ENCODE peak calls at places on chromosome 9, in eight cellular contexts. B is astrocyte of the spinal cord; M is naive thymus-derived CD4-positive, alpha-beta T cell; V is upper lobe of right lung; X is CD4-positive, alpha-beta T cell; C is NCI-H2081; L is Caco-2; Z is right atrium auricular region. G is an unnamed sample.

GRCh38 chr9:126472931-126473330 is 140.8 kb upstream of the LMX1B start:
- DNase-seq in M (no peak), X (no peak), L (no peak), C (no peak), Z (no peak), B (no peak), V (no peak), G (no peak)

GRCh38 chr9:2469681-2470141 is 151.9 kb upstream of the VLDLR start:
- DNase-seq in C (no peak), B (peak), Z (no peak), V (no peak), L (peak), X (no peak), M (no peak), G (no peak)

GRCh38 chr9:123326662-123327093 is 29.3 kb upstream of the CRB2 start:
- DNase-seq in Z (no peak), M (no peak), V (no peak), L (no peak), B (peak), C (no peak), X (no peak), G (no peak)

GRCh38 chr9:84970432-84970831 is 300.9 kb downstream of the NTRK2 start:
- DNase-seq in M (no peak), X (no peak), L (no peak), Z (no peak), B (peak), C (no peak), V (no peak), G (no peak)

GRCh38 chr9:109640232-109641078 is 139.5 kb upstream of the PALM2AKAP2 start:
- DNase-seq in Z (no peak), V (peak), B (peak), L (no peak), X (no peak), C (peak), M (no peak), G (peak)

GRCh38 chr9:115118471-115119156 is 657 bp upstream of the TNC start:
- DNase-seq in X (no peak), L (peak), Z (peak), B (peak), M (no peak), C (peak), V (peak), G (peak)

GRCh38 chr9:110623462-110624025 is 44.0 kb upstream of the SVEP1 start:
- DNase-seq in C (peak), B (peak), X (no peak), L (no peak), V (no peak), Z (no peak), M (peak), G (peak)

GRCh38 chr9:129726322-129727160 is 26.3 kb downstream of the PTGES start:
- DNase-seq in Z (peak), V (peak), C (peak), M (peak), L (peak), X (peak), B (peak), G (peak)

GRCh38 chr9:69466151-69466550 is 141.1 kb downstream of the ENTREP1 start:
- DNase-seq in M (no peak), V (no peak), X (no peak), B (peak), Z (no peak), L (no peak), C (no peak), G (no peak)